ENCODE peak calls at places on chromosomes 7 and 10, in nine cellular contexts. One of them, this sample, is unnamed.

GRCh38 chr7:40972426-40972825 is 730.5 kb downstream of the INHBA start:
- DNase-seq in right atrium auricular region: no peak
- DNase-seq in K562: no peak
- DNase-seq in uterus: no peak
- DNase-seq in heart left ventricle: no peak
- DNase-seq in cardiac muscle cell: no peak
- DNase-seq in endothelial cell of umbilical vein: no peak
- DNase-seq in DND-41: no peak
- DNase-seq in small intestine: no peak
- DNase-seq in this sample: no peak

GRCh38 chr10:36675458-36675880 is 449.9 kb upstream of the ANKRD30A start:
- DNase-seq in right atrium auricular region: no peak
- DNase-seq in K562: no peak
- DNase-seq in uterus: no peak
- DNase-seq in heart left ventricle: no peak
- DNase-seq in cardiac muscle cell: no peak
- DNase-seq in endothelial cell of umbilical vein: no peak
- DNase-seq in DND-41: no peak
- DNase-seq in small intestine: no peak
- DNase-seq in this sample: no peak

GRCh38 chr10:95572451-95572850 is 11.3 kb upstream of the SORBS1 start:
- DNase-seq in right atrium auricular region: no peak
- DNase-seq in K562: no peak
- DNase-seq in uterus: no peak
- DNase-seq in heart left ventricle: no peak
- DNase-seq in cardiac muscle cell: no peak
- DNase-seq in endothelial cell of umbilical vein: no peak
- DNase-seq in DND-41: no peak
- DNase-seq in small intestine: no peak
- DNase-seq in this sample: no peak

GRCh38 chr10:16976803-16977202 is 152.8 kb downstream of the CUBN start:
- DNase-seq in right atrium auricular region: no peak
- DNase-seq in K562: no peak
- DNase-seq in uterus: no peak
- DNase-seq in heart left ventricle: no peak
- DNase-seq in cardiac muscle cell: no peak
- DNase-seq in endothelial cell of umbilical vein: no peak
- DNase-seq in DND-41: no peak
- DNase-seq in small intestine: no peak
- DNase-seq in this sample: no peak

GRCh38 chr10:132616170-132616994 is 78.8 kb downstream of the INPP5A start:
- DNase-seq in right atrium auricular region: no peak
- DNase-seq in K562: no peak
- DNase-seq in uterus: peak
- DNase-seq in heart left ventricle: peak
- DNase-seq in cardiac muscle cell: no peak
- DNase-seq in endothelial cell of umbilical vein: no peak
- DNase-seq in DND-41: peak
- DNase-seq in small intestine: no peak
- DNase-seq in this sample: peak

GRCh38 chr7:118104812-118105441 is 79.0 kb upstream of the LSM8 start:
- DNase-seq in right atrium auricular region: no peak
- DNase-seq in K562: no peak
- DNase-seq in uterus: no peak
- DNase-seq in heart left ventricle: no peak
- DNase-seq in cardiac muscle cell: peak
- DNase-seq in endothelial cell of umbilical vein: peak
- DNase-seq in DND-41: no peak
- DNase-seq in small intestine: peak
- DNase-seq in this sample: no peak

GRCh38 chr10:17181751-17182150 is 19.7 kb downstream of the TRDMT1 start:
- DNase-seq in right atrium auricular region: no peak
- DNase-seq in K562: no peak
- DNase-seq in uterus: no peak
- DNase-seq in heart left ventricle: no peak
- DNase-seq in cardiac muscle cell: no peak
- DNase-seq in endothelial cell of umbilical vein: peak
- DNase-seq in DND-41: no peak
- DNase-seq in small intestine: no peak
- DNase-seq in this sample: no peak

GRCh38 chr7:103972779-103973434 is 16.6 kb downstream of the RELN start:
- DNase-seq in right atrium auricular region: no peak
- DNase-seq in K562: no peak
- DNase-seq in uterus: no peak
- DNase-seq in heart left ventricle: no peak
- DNase-seq in cardiac muscle cell: peak
- DNase-seq in endothelial cell of umbilical vein: no peak
- DNase-seq in DND-41: no peak
- DNase-seq in small intestine: no peak
- DNase-seq in this sample: no peak

DNA sequence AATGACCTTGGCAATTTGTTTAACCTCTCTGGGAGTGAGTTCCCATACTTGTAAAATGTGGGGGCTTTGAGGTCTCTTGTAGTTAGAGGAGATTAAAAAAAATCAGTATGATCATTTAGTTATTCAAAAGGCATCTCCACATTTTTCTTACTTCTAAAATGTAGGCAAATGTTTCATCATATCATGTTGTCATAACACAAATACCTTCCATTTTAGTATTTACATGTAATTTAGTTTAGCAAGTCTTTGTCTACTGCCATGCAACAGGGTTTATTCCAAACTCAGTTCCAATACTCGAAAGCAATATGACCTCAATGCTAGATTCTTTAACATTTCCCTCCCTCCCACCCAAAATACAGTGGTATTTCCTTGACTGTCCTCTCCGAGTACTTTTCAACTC is 262.8 kb upstream of the IMMP2L start:
- DNase-seq in right atrium auricular region: no peak
- DNase-seq in K562: no peak
- DNase-seq in uterus: no peak
- DNase-seq in heart left ventricle: no peak
- DNase-seq in cardiac muscle cell: no peak
- DNase-seq in endothelial cell of umbilical vein: no peak
- DNase-seq in DND-41: no peak
- DNase-seq in small intestine: no peak
- DNase-seq in this sample: no peak
- H3K27ac ChIP-seq in right atrium auricular region: no peak
- H3K27ac ChIP-seq in K562: no peak
- H3K27ac ChIP-seq in uterus: no peak
- H3K27ac ChIP-seq in heart left ventricle: no peak
- H3K27ac ChIP-seq in cardiac muscle cell: no peak
- H3K27ac ChIP-seq in endothelial cell of umbilical vein: no peak
- H3K27ac ChIP-seq in DND-41: no peak
- H3K27ac ChIP-seq in small intestine: no peak
- H3K27ac ChIP-seq in this sample: no peak

GRCh38 chr7:23121175-23121574 is 15.6 kb downstream of the KLHL7 start:
- DNase-seq in right atrium auricular region: no peak
- DNase-seq in K562: no peak
- DNase-seq in uterus: no peak
- DNase-seq in heart left ventricle: no peak
- DNase-seq in cardiac muscle cell: no peak
- DNase-seq in endothelial cell of umbilical vein: no peak
- DNase-seq in DND-41: no peak
- DNase-seq in small intestine: no peak
- DNase-seq in this sample: no peak
- H3K27ac ChIP-seq in right atrium auricular region: no peak
- H3K27ac ChIP-seq in K562: no peak
- H3K27ac ChIP-seq in uterus: no peak
- H3K27ac ChIP-seq in heart left ventricle: no peak
- H3K27ac ChIP-seq in cardiac muscle cell: peak
- H3K27ac ChIP-seq in endothelial cell of umbilical vein: no peak
- H3K27ac ChIP-seq in DND-41: no peak
- H3K27ac ChIP-seq in small intestine: no peak
- H3K27ac ChIP-seq in this sample: no peak

GRCh38 chr10:42551582-42552187 is 86.7 kb downstream of the ZNF33B start:
- DNase-seq in right atrium auricular region: no peak
- DNase-seq in K562: no peak
- DNase-seq in uterus: no peak
- DNase-seq in heart left ventricle: no peak
- DNase-seq in cardiac muscle cell: no peak
- DNase-seq in endothelial cell of umbilical vein: no peak
- DNase-seq in DND-41: no peak
- DNase-seq in small intestine: no peak
- DNase-seq in this sample: no peak
- H3K27ac ChIP-seq in right atrium auricular region: peak
- H3K27ac ChIP-seq in K562: peak
- H3K27ac ChIP-seq in uterus: peak
- H3K27ac ChIP-seq in heart left ventricle: peak
- H3K27ac ChIP-seq in cardiac muscle cell: no peak
- H3K27ac ChIP-seq in endothelial cell of umbilical vein: no peak
- H3K27ac ChIP-seq in DND-41: peak
- H3K27ac ChIP-seq in small intestine: no peak
- H3K27ac ChIP-seq in this sample: peak

GRCh38 chr7:70527489-70527888 is 604.5 kb upstream of the GALNT17 start:
- DNase-seq in right atrium auricular region: no peak
- DNase-seq in K562: no peak
- DNase-seq in uterus: no peak
- DNase-seq in heart left ventricle: no peak
- DNase-seq in cardiac muscle cell: no peak
- DNase-seq in endothelial cell of umbilical vein: no peak
- DNase-seq in DND-41: no peak
- DNase-seq in small intestine: no peak
- DNase-seq in this sample: no peak
- H3K27ac ChIP-seq in right atrium auricular region: no peak
- H3K27ac ChIP-seq in K562: no peak
- H3K27ac ChIP-seq in uterus: no peak
- H3K27ac ChIP-seq in heart left ventricle: no peak
- H3K27ac ChIP-seq in cardiac muscle cell: no peak
- H3K27ac ChIP-seq in endothelial cell of umbilical vein: no peak
- H3K27ac ChIP-seq in DND-41: no peak
- H3K27ac ChIP-seq in small intestine: no peak
- H3K27ac ChIP-seq in this sample: no peak

DNA sequence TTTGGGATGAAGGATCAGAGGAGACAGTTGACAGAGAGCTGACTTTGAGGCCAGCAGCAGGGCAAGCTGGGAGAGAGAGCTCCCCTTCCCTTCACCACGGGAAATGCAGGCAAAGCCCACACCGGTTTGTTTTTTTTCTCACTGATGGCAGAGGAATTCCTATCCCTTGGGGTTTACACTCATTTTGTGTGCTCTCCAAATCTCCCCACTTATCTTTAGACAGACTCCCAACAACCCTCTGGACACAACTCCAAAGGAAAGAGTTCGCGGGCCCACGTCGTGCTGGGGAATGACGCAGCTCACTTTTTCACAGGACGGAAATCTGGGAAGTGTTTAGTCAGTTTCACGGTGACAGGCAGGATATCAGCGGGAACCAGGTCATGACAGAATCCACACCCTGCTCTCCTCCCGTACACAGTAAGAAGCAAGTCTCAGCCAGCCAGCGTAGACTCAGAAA is 68.3 kb upstream of the FAM171A1 start:
- DNase-seq in right atrium auricular region: peak
- DNase-seq in K562: peak
- DNase-seq in uterus: peak
- DNase-seq in heart left ventricle: peak
- DNase-seq in cardiac muscle cell: peak
- DNase-seq in endothelial cell of umbilical vein: peak
- DNase-seq in DND-41: no peak
- DNase-seq in small intestine: peak
- DNase-seq in this sample: no peak
- H3K27ac ChIP-seq in right atrium auricular region: peak
- H3K27ac ChIP-seq in K562: peak
- H3K27ac ChIP-seq in uterus: peak
- H3K27ac ChIP-seq in heart left ventricle: peak
- H3K27ac ChIP-seq in cardiac muscle cell: peak
- H3K27ac ChIP-seq in endothelial cell of umbilical vein: peak
- H3K27ac ChIP-seq in DND-41: no peak
- H3K27ac ChIP-seq in small intestine: no peak
- H3K27ac ChIP-seq in this sample: no peak

GRCh38 chr7:94412762-94413322 is 18.1 kb downstream of the COL1A2 start:
- DNase-seq in right atrium auricular region: no peak
- DNase-seq in K562: no peak
- DNase-seq in uterus: no peak
- DNase-seq in heart left ventricle: no peak
- DNase-seq in cardiac muscle cell: no peak
- DNase-seq in endothelial cell of umbilical vein: no peak
- DNase-seq in DND-41: no peak
- DNase-seq in small intestine: no peak
- DNase-seq in this sample: no peak

GRCh38 chr7:94405506-94405905 is 10.8 kb downstream of the COL1A2 start:
- DNase-seq in right atrium auricular region: no peak
- DNase-seq in K562: no peak
- DNase-seq in uterus: no peak
- DNase-seq in heart left ventricle: no peak
- DNase-seq in cardiac muscle cell: no peak
- DNase-seq in endothelial cell of umbilical vein: no peak
- DNase-seq in DND-41: no peak
- DNase-seq in small intestine: no peak
- DNase-seq in this sample: no peak

GRCh38 chr7:94410471-94411466 is 16.1 kb downstream of the COL1A2 start:
- DNase-seq in right atrium auricular region: no peak
- DNase-seq in K562: no peak
- DNase-seq in uterus: no peak
- DNase-seq in heart left ventricle: no peak
- DNase-seq in cardiac muscle cell: no peak
- DNase-seq in endothelial cell of umbilical vein: no peak
- DNase-seq in DND-41: no peak
- DNase-seq in small intestine: no peak
- DNase-seq in this sample: no peak

GRCh38 chr7:94414481-94414880 is 19.8 kb downstream of the COL1A2 start:
- DNase-seq in right atrium auricular region: no peak
- DNase-seq in K562: no peak
- DNase-seq in uterus: no peak
- DNase-seq in heart left ventricle: no peak
- DNase-seq in cardiac muscle cell: no peak
- DNase-seq in endothelial cell of umbilical vein: peak
- DNase-seq in DND-41: no peak
- DNase-seq in small intestine: no peak
- DNase-seq in this sample: no peak

DNA sequence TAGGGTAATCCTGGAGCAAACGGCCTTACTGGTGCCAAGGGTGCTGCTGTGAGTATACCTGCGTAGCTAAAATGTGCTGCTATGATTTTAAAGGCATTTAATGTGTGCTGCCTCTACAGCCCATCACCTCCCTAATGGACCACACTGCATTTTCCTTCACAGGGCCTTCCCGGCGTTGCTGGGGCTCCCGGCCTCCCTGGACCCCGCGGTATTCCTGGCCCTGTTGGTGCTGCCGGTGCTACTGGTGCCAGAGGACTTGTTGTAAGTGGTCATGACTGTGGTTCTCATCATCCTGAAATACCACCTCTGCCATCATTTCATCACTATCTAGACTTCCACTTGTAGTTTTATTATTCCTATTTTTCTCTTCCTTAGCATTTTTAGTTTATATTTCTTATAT is 14.9 kb downstream of the COL1A2 start:
- DNase-seq in right atrium auricular region: no peak
- DNase-seq in K562: no peak
- DNase-seq in uterus: no peak
- DNase-seq in heart left ventricle: no peak
- DNase-seq in cardiac muscle cell: no peak
- DNase-seq in endothelial cell of umbilical vein: no peak
- DNase-seq in DND-41: no peak
- DNase-seq in small intestine: no peak
- DNase-seq in this sample: no peak
- H3K27ac ChIP-seq in right atrium auricular region: peak
- H3K27ac ChIP-seq in K562: no peak
- H3K27ac ChIP-seq in uterus: peak
- H3K27ac ChIP-seq in heart left ventricle: no peak
- H3K27ac ChIP-seq in cardiac muscle cell: no peak
- H3K27ac ChIP-seq in endothelial cell of umbilical vein: no peak
- H3K27ac ChIP-seq in DND-41: no peak
- H3K27ac ChIP-seq in small intestine: no peak
- H3K27ac ChIP-seq in this sample: no peak

GRCh38 chr10:6384031-6384430 is 181.3 kb downstream of the PFKFB3 start:
- DNase-seq in right atrium auricular region: no peak
- DNase-seq in K562: no peak
- DNase-seq in uterus: no peak
- DNase-seq in heart left ventricle: no peak
- DNase-seq in cardiac muscle cell: no peak
- DNase-seq in endothelial cell of umbilical vein: no peak
- DNase-seq in DND-41: no peak
- DNase-seq in small intestine: no peak
- DNase-seq in this sample: no peak
- H3K27ac ChIP-seq in right atrium auricular region: no peak
- H3K27ac ChIP-seq in K562: no peak
- H3K27ac ChIP-seq in uterus: peak
- H3K27ac ChIP-seq in heart left ventricle: no peak
- H3K27ac ChIP-seq in cardiac muscle cell: no peak
- H3K27ac ChIP-seq in endothelial cell of umbilical vein: no peak
- H3K27ac ChIP-seq in DND-41: no peak
- H3K27ac ChIP-seq in small intestine: no peak
- H3K27ac ChIP-seq in this sample: no peak